ENCODE peak calls at places on chromosomes 16 and 17, in five cellular contexts. One of them, this sample, is unnamed.

GRCh38 chr16:70691223-70692129 is 5.6 kb upstream of the MTSS2 start:
- DNase-seq in HCT116: no peak
- DNase-seq in astrocyte: peak
- DNase-seq in thoracic aorta: peak
- DNase-seq in tibial nerve: peak
- DNase-seq in this sample: no peak

GRCh38 chr17:6474376-6474775 is 30.1 kb downstream of the PIMREG start:
- DNase-seq in HCT116: no peak
- DNase-seq in thoracic aorta: no peak
- DNase-seq in astrocyte: no peak
- DNase-seq in tibial nerve: no peak
- DNase-seq in this sample: no peak

GRCh38 chr17:29241015-29241963 is 5.4 kb upstream of the CRYBA1 start:
- DNase-seq in thoracic aorta: peak
- DNase-seq in astrocyte: peak
- DNase-seq in tibial nerve: no peak
- DNase-seq in HCT116: peak
- DNase-seq in this sample: no peak

GRCh38 chr17:17351356-17351891 is 48.3 kb downstream of the NT5M start:
- DNase-seq in HCT116: no peak
- DNase-seq in astrocyte: no peak
- DNase-seq in thoracic aorta: no peak
- DNase-seq in tibial nerve: no peak
- DNase-seq in this sample: no peak

GRCh38 chr16:85354623-85355514 is 242.6 kb upstream of the CIBAR2 start:
- DNase-seq in astrocyte: peak
- DNase-seq in tibial nerve: no peak
- DNase-seq in HCT116: no peak
- DNase-seq in thoracic aorta: no peak
- DNase-seq in this sample: no peak

GRCh38 chr17:4492762-4493561 is 5.7 kb upstream of the SPNS2 start:
- DNase-seq in astrocyte: peak
- DNase-seq in HCT116: no peak
- DNase-seq in thoracic aorta: no peak
- DNase-seq in tibial nerve: no peak
- DNase-seq in this sample: no peak

GRCh38 chr16:24538756-24539294 is 541 bp upstream of the RBBP6 start:
- DNase-seq in tibial nerve: no peak
- DNase-seq in astrocyte: no peak
- DNase-seq in thoracic aorta: no peak
- DNase-seq in HCT116: no peak
- DNase-seq in this sample: no peak

GRCh38 chr17:65745241-65745640 is 183.8 kb upstream of the AXIN2 start:
- DNase-seq in HCT116: no peak
- DNase-seq in thoracic aorta: no peak
- DNase-seq in astrocyte: no peak
- DNase-seq in tibial nerve: no peak
- DNase-seq in this sample: no peak

GRCh38 chr16:81940781-81941560 is 70.3 kb downstream of the SDR42E1 start:
- DNase-seq in tibial nerve: no peak
- DNase-seq in thoracic aorta: no peak
- DNase-seq in HCT116: peak
- DNase-seq in astrocyte: peak
- DNase-seq in this sample: no peak

GRCh38 chr17:69533481-69534234 is 119.2 kb downstream of the MAP2K6 start:
- DNase-seq in HCT116: no peak
- DNase-seq in astrocyte: no peak
- DNase-seq in tibial nerve: no peak
- DNase-seq in thoracic aorta: no peak
- DNase-seq in this sample: no peak

GRCh38 chr17:66135896-66136295 is 56.0 kb downstream of the CEP112 start:
- DNase-seq in HCT116: no peak
- DNase-seq in thoracic aorta: no peak
- DNase-seq in astrocyte: no peak
- DNase-seq in tibial nerve: no peak
- DNase-seq in this sample: no peak

GRCh38 chr16:82070656-82071369 is 35.8 kb downstream of the HSD17B2 start:
- DNase-seq in tibial nerve: no peak
- DNase-seq in astrocyte: peak
- DNase-seq in HCT116: no peak
- DNase-seq in thoracic aorta: no peak
- DNase-seq in this sample: no peak

GRCh38 chr17:18028684-18029540 is 10.1 kb downstream of the ATPAF2 start:
- DNase-seq in HCT116: no peak
- DNase-seq in astrocyte: no peak
- DNase-seq in thoracic aorta: no peak
- DNase-seq in tibial nerve: no peak
- DNase-seq in this sample: no peak

GRCh38 chr16:53415504-53415903 is 18.8 kb upstream of the RBL2 start:
- DNase-seq in astrocyte: no peak
- DNase-seq in tibial nerve: no peak
- DNase-seq in HCT116: no peak
- DNase-seq in thoracic aorta: no peak
- DNase-seq in this sample: no peak

GRCh38 chr17:57915980-57916757 is 39.0 kb downstream of the CUEDC1 start:
- DNase-seq in tibial nerve: no peak
- DNase-seq in thoracic aorta: no peak
- DNase-seq in astrocyte: no peak
- DNase-seq in HCT116: no peak
- DNase-seq in this sample: no peak

GRCh38 chr17:45121055-45121454 is 11.3 kb downstream of the PLCD3 start:
- DNase-seq in HCT116: no peak
- DNase-seq in thoracic aorta: no peak
- DNase-seq in tibial nerve: no peak
- DNase-seq in astrocyte: no peak
- DNase-seq in this sample: no peak

GRCh38 chr17:71519285-71519684 is 601.5 kb upstream of the SOX9 start:
- DNase-seq in thoracic aorta: no peak
- DNase-seq in astrocyte: peak
- DNase-seq in tibial nerve: no peak
- DNase-seq in HCT116: no peak
- DNase-seq in this sample: no peak

GRCh38 chr17:71735893-71736292 is 384.9 kb upstream of the SOX9 start:
- DNase-seq in astrocyte: no peak
- DNase-seq in HCT116: no peak
- DNase-seq in tibial nerve: no peak
- DNase-seq in thoracic aorta: no peak
- DNase-seq in this sample: no peak

GRCh38 chr16:19138601-19139000 is 24.8 kb downstream of the ITPRIPL2 start:
- DNase-seq in tibial nerve: peak
- DNase-seq in astrocyte: no peak
- DNase-seq in HCT116: no peak
- DNase-seq in thoracic aorta: no peak
- DNase-seq in this sample: no peak

GRCh38 chr16:12096162-12096781 is 119.7 kb downstream of the SNX29 start:
- DNase-seq in tibial nerve: no peak
- DNase-seq in astrocyte: peak
- DNase-seq in thoracic aorta: no peak
- DNase-seq in HCT116: no peak
- DNase-seq in this sample: no peak

GRCh38 chr17:61475726-61476125 is 23.5 kb downstream of the TBX4 start:
- DNase-seq in astrocyte: no peak
- DNase-seq in thoracic aorta: no peak
- DNase-seq in tibial nerve: no peak
- DNase-seq in HCT116: no peak
- DNase-seq in this sample: no peak

GRCh38 chr17:82332669-82333278 is 792 bp downstream of the SECTM1 start:
- DNase-seq in thoracic aorta: no peak
- DNase-seq in astrocyte: peak
- DNase-seq in tibial nerve: no peak
- DNase-seq in HCT116: peak
- DNase-seq in this sample: no peak

GRCh38 chr17:48051706-48052486 is 3.7 kb downstream of the NFE2L1 start:
- DNase-seq in HCT116: no peak
- DNase-seq in tibial nerve: peak
- DNase-seq in thoracic aorta: peak
- DNase-seq in astrocyte: peak
- DNase-seq in this sample: no peak

GRCh38 chr16:46854846-46855245 is 23.9 kb upstream of the C16orf87 start:
- DNase-seq in HCT116: no peak
- DNase-seq in astrocyte: no peak
- DNase-seq in tibial nerve: no peak
- DNase-seq in thoracic aorta: no peak
- DNase-seq in this sample: no peak

GRCh38 chr16:47726031-47726675 is 265.0 kb downstream of the PHKB start:
- DNase-seq in tibial nerve: no peak
- DNase-seq in HCT116: no peak
- DNase-seq in thoracic aorta: no peak
- DNase-seq in astrocyte: no peak
- DNase-seq in this sample: no peak

GRCh38 chr16:62021295-62021694 is 14.9 kb downstream of the CDH8 start:
- DNase-seq in tibial nerve: no peak
- DNase-seq in HCT116: no peak
- DNase-seq in astrocyte: peak
- DNase-seq in thoracic aorta: no peak
- DNase-seq in this sample: no peak

GRCh38 chr17:1762233-1762905 is 509 bp downstream of the SERPINF1 start:
- DNase-seq in tibial nerve: peak
- DNase-seq in HCT116: no peak
- DNase-seq in astrocyte: peak
- DNase-seq in thoracic aorta: no peak
- DNase-seq in this sample: no peak

GRCh38 chr17:76753061-76753961 is 15.4 kb downstream of the MFSD11 start:
- DNase-seq in thoracic aorta: no peak
- DNase-seq in HCT116: no peak
- DNase-seq in tibial nerve: no peak
- DNase-seq in astrocyte: no peak
- DNase-seq in this sample: no peak

GRCh38 chr16:66325977-66326376 is 40.5 kb upstream of the CDH5 start:
- DNase-seq in HCT116: no peak
- DNase-seq in thoracic aorta: no peak
- DNase-seq in astrocyte: no peak
- DNase-seq in tibial nerve: no peak
- DNase-seq in this sample: no peak

DNA sequence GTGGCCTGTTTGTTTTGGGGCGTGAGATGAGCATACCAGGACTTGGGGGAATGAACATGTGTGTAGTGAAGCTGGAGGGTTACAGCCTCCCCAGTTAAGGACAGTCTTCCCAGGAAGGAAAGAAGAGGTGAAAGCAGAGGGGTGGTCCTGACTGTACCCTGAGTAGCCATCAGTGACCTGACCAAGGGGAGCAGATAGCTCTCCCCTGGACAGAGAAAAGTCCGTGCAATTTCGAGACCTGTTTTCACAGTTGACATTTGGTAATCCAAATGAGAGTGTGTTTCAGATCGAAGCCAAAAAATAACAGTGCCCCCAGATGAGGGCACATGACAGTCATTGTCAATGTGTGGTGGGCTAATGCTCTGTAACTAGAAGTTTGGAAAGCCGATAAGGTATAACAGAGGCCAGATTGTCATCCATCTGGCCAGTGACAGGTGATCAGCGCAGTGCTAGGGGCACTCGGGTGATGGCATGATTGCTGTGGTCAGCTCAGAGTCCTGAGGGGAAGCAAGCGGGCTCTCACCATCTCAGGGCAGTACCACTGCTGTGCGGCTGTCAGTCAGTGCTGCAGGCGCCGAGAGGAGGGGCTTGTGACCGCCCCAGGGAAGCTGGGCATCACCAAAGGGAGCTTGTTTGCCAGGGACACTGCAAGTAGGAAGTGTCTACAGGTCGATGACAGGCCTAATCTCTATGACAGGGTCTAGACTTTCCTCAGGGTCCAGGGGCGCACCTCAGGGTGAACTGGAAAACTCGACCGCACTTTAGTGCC is 1.1 kb upstream of the NME2 start:
- DNase-seq in astrocyte: no peak
- DNase-seq in thoracic aorta: no peak
- DNase-seq in tibial nerve: no peak
- DNase-seq in HCT116: no peak
- DNase-seq in this sample: no peak
- H3K27ac ChIP-seq in astrocyte: peak
- H3K27ac ChIP-seq in thoracic aorta: peak
- H3K27ac ChIP-seq in tibial nerve: peak
- H3K27ac ChIP-seq in HCT116: peak
- H3K27ac ChIP-seq in this sample: no peak

DNA sequence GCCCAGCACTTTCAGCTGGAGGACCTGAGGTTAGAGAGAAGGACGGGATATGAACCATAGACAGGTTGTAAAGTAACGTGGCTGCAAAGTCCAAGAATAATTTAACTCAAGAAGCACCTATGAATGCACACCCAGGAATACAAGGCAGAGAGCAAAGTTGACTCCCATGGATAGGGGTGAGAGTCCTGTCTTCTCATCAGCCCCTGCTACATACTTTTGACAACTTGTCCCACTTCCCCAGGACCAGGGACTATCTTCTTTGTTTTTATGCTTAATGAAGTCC is 99.8 kb downstream of the XYLT1 start:
- DNase-seq in thoracic aorta: no peak
- DNase-seq in tibial nerve: no peak
- DNase-seq in HCT116: no peak
- DNase-seq in astrocyte: no peak
- DNase-seq in this sample: no peak
- H3K4me3 ChIP-seq in thoracic aorta: no peak
- H3K4me3 ChIP-seq in tibial nerve: no peak
- H3K4me3 ChIP-seq in HCT116: no peak
- H3K4me3 ChIP-seq in astrocyte: no peak
- H3K4me3 ChIP-seq in this sample: no peak

GRCh38 chr17:9098242-9098641 is 76.9 kb downstream of the NTN1 start:
- DNase-seq in astrocyte: no peak
- DNase-seq in tibial nerve: no peak
- DNase-seq in thoracic aorta: no peak
- DNase-seq in HCT116: no peak
- DNase-seq in this sample: no peak

GRCh38 chr17:9095390-9095789 is 74.1 kb downstream of the NTN1 start:
- DNase-seq in astrocyte: no peak
- DNase-seq in thoracic aorta: no peak
- DNase-seq in tibial nerve: no peak
- DNase-seq in HCT116: no peak
- DNase-seq in this sample: no peak

GRCh38 chr17:9104370-9105041 is 83.2 kb downstream of the NTN1 start:
- DNase-seq in thoracic aorta: peak
- DNase-seq in astrocyte: no peak
- DNase-seq in tibial nerve: no peak
- DNase-seq in HCT116: no peak
- DNase-seq in this sample: no peak

GRCh38 chr17:9105068-9105868 is 84.0 kb downstream of the NTN1 start:
- DNase-seq in HCT116: no peak
- DNase-seq in thoracic aorta: no peak
- DNase-seq in tibial nerve: no peak
- DNase-seq in astrocyte: no peak
- DNase-seq in this sample: no peak

DNA sequence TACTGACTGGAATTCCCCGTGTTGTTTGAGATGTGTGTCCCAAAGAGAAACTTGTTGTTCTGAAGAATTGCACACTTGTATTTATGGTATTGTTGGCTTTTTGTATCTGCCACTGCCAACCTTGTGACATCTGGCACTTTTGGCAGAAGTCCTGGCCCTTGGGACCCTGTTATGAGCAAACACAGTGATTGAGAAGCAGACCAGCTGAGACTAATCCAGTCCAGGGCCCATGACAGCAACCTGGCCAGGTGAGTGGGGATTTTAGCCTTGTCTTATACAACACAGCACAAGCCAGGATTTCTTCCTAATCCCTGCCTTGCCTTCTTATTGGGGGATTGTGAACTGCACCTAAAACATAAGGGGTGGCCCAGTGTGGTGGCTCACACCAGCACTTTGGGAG is 80.0 kb downstream of the NTN1 start:
- DNase-seq in thoracic aorta: no peak
- DNase-seq in tibial nerve: no peak
- DNase-seq in astrocyte: no peak
- DNase-seq in HCT116: no peak
- DNase-seq in this sample: no peak
- H3K27ac ChIP-seq in thoracic aorta: no peak
- H3K27ac ChIP-seq in tibial nerve: no peak
- H3K27ac ChIP-seq in astrocyte: no peak
- H3K27ac ChIP-seq in HCT116: no peak
- H3K27ac ChIP-seq in this sample: no peak

GRCh38 chr16:68469728-68470460 is 21.6 kb upstream of the SMPD3 start:
- DNase-seq in astrocyte: no peak
- DNase-seq in thoracic aorta: no peak
- DNase-seq in HCT116: no peak
- DNase-seq in tibial nerve: no peak
- DNase-seq in this sample: no peak
- H3K4me3 ChIP-seq in astrocyte: no peak
- H3K4me3 ChIP-seq in thoracic aorta: peak
- H3K4me3 ChIP-seq in HCT116: no peak
- H3K4me3 ChIP-seq in tibial nerve: peak
- H3K4me3 ChIP-seq in this sample: peak